ENCODE peak calls at places on chromosomes 5 and 9, in ten cellular contexts. Z is T-cell; E is posterior cingulate gyrus; Q is mesenchymal stem cell; N is IMR-90; C is activated effector memory CD4-positive, alpha-beta T cell treated with Interleukin-2 at 50 U/mL for 16 hours; Y is head of caudate nucleus; G is adipocyte; I is activated T-helper 1 cell treated with anti-CD3 and anti-CD28 coated beads, Interleukin-2, amount 50 U/mL, for 16 hours; V is activated gamma-delta T cell treated with Interleukin-2 at 50 U/mL for 16 hours. M is an unnamed sample.

GRCh38 chr5:29197636-29198035 is 1995.8 kb upstream of the CDH6 start:
- DNase-seq in Z (no peak), E (no peak), Q (peak), N (no peak), C (no peak), Y (no peak), G (peak), I (no peak), V (no peak), M (no peak)

GRCh38 chr9:99105152-99106043 is 485 bp downstream of the TGFBR1 start:
- DNase-seq in Z (peak), E (peak), Q (peak), N (peak), C (peak), Y (peak), G (peak), I (peak), V (peak), M (no peak)

GRCh38 chr9:65411901-65412300 is 126.9 kb upstream of the FOXD4L5 start:
- DNase-seq in Z (no peak), E (no peak), Q (no peak), N (no peak), C (no peak), Y (no peak), G (no peak), I (no peak), V (no peak), M (no peak)

GRCh38 chr9:124357591-124358361 is 57.5 kb downstream of the PSMB7 start:
- DNase-seq in Z (no peak), E (no peak), Q (peak), N (no peak), C (no peak), Y (no peak), G (no peak), I (no peak), V (no peak), M (no peak)

GRCh38 chr9:127561491-127562270 is 50.4 kb upstream of the STXBP1 start:
- DNase-seq in Z (no peak), E (no peak), Q (peak), N (peak), C (no peak), Y (no peak), G (peak), I (no peak), V (no peak), M (no peak)

GRCh38 chr5:95846554-95847260 is 24.2 kb upstream of the GLRX start:
- DNase-seq in Z (peak), E (peak), Q (peak), N (peak), C (peak), Y (peak), G (peak), I (peak), V (peak), M (peak)

GRCh38 chr5:132996307-132996706 is 30.0 kb downstream of the ZCCHC10 start:
- DNase-seq in Z (no peak), E (no peak), Q (no peak), N (no peak), C (no peak), Y (no peak), G (no peak), I (no peak), V (no peak), M (no peak)

GRCh38 chr5:132500931-132501628 is 10.5 kb upstream of the IRF1 start:
- DNase-seq in Z (peak), E (peak), Q (peak), N (peak), C (peak), Y (peak), G (peak), I (peak), V (peak), M (peak)

GRCh38 chr9:97374811-97375210 is 37.1 kb upstream of the TDRD7 start:
- DNase-seq in Z (no peak), E (no peak), Q (no peak), N (no peak), C (no peak), Y (no peak), G (no peak), I (no peak), V (no peak), M (no peak)

GRCh38 chr5:164184158-164184557 is 678.7 kb downstream of the MAT2B start:
- DNase-seq in Z (no peak), E (peak), Q (no peak), N (no peak), C (no peak), Y (no peak), G (no peak), I (no peak), V (no peak), M (no peak)

GRCh38 chr5:9544502-9545300 is 1.2 kb downstream of the SEMA5A start:
- DNase-seq in Z (peak), E (peak), Q (peak), N (peak), C (peak), Y (peak), G (peak), I (peak), V (no peak), M (peak)

GRCh38 chr5:155019601-155020226 is 6.2 kb downstream of the KIF4B start:
- DNase-seq in Z (no peak), E (no peak), Q (no peak), N (no peak), C (no peak), Y (no peak), G (no peak), I (no peak), V (no peak), M (no peak)

GRCh38 chr5:72064801-72065570 is 42.3 kb upstream of the MAP1B start:
- DNase-seq in Z (no peak), E (no peak), Q (no peak), N (no peak), C (no peak), Y (no peak), G (no peak), I (no peak), V (no peak), M (no peak)

GRCh38 chr9:136995772-136996308 is 528 bp downstream of the CLIC3 start:
- DNase-seq in Z (no peak), E (no peak), Q (no peak), N (peak), C (no peak), Y (peak), G (no peak), I (no peak), V (no peak), M (no peak)

GRCh38 chr5:167208911-167209310 is 1082.5 kb upstream of the WWC1 start:
- DNase-seq in Z (no peak), E (no peak), Q (peak), N (no peak), C (no peak), Y (no peak), G (no peak), I (no peak), V (no peak), M (no peak)

GRCh38 chr5:110807174-110807573 is 68.4 kb downstream of the SLC25A46 start:
- DNase-seq in Z (no peak), E (peak), Q (peak), N (peak), C (no peak), Y (no peak), G (no peak), I (no peak), V (no peak), M (no peak)

GRCh38 chr5:124996764-124997077 is 250.3 kb upstream of the ZNF608 start:
- DNase-seq in Z (no peak), E (no peak), Q (peak), N (peak), C (no peak), Y (no peak), G (peak), I (no peak), V (no peak), M (no peak)

GRCh38 chr9:98859941-98860340 is 52.5 kb downstream of the GALNT12 start:
- DNase-seq in Z (no peak), E (no peak), Q (no peak), N (no peak), C (no peak), Y (no peak), G (no peak), I (no peak), V (no peak), M (no peak)

GRCh38 chr5:128905225-128906110 is 59.8 kb upstream of the SLC27A6 start:
- DNase-seq in Z (peak), E (no peak), Q (peak), N (peak), C (no peak), Y (no peak), G (peak), I (no peak), V (peak), M (peak)

GRCh38 chr9:109072810-109073435 is 46.8 kb downstream of the TMEM245 start:
- DNase-seq in Z (no peak), E (no peak), Q (no peak), N (no peak), C (no peak), Y (no peak), G (no peak), I (no peak), V (no peak), M (no peak)